ENCODE peak calls at places on chromosomes 2 and 18, in nine cellular contexts. P, E, W, D, O, M, J, Y and N are unnamed samples. For H3K4me1, the result is how much of the 10 kb centered on the place peaks cover.

GRCh38 chr2:104177179-104177578 is 676.7 kb upstream of the POU3F3 start:
- DNase-seq in E (no peak), P (no peak), D (no peak), W (no peak), M (no peak), Y (peak), O (no peak), J (no peak), N (no peak)

GRCh38 chr18:5103693-5104092 is 93.4 kb downstream of the AKAIN1 start:
- DNase-seq in J (no peak), P (no peak), D (no peak), M (no peak), O (no peak), Y (no peak), W (no peak), E (no peak), N (no peak)

GRCh38 chr18:32049393-32050161 is 31.0 kb downstream of the RNF125 start:
- DNase-seq in W (no peak), D (peak), O (no peak), J (no peak), P (peak), Y (peak), M (no peak), E (no peak), N (no peak)

GRCh38 chr2:152375174-152375573 is 40.2 kb downstream of the FMNL2 start:
- DNase-seq in J (no peak), E (no peak), M (no peak), Y (no peak), D (no peak), O (no peak), P (no peak), W (no peak), N (no peak)

GRCh38 chr18:51666717-51667320 is 469.3 kb upstream of the MEX3C start:
- DNase-seq in O (no peak), Y (peak), W (no peak), P (peak), D (peak), J (no peak), M (peak), E (no peak), N (no peak)

GRCh38 chr18:6159426-6159825 is 255.3 kb downstream of the L3MBTL4 start:
- DNase-seq in E (no peak), P (no peak), O (no peak), D (no peak), Y (no peak), M (no peak), J (no peak), W (no peak), N (no peak)

GRCh38 chr2:174835797-174836255 is 71.6 kb upstream of the CHRNA1 start:
- DNase-seq in P (peak), E (no peak), W (peak), M (peak), J (no peak), D (peak), Y (peak), O (no peak), N (no peak)

GRCh38 chr18:43887491-43887890 is 610.2 kb upstream of the SYT4 start:
- DNase-seq in J (no peak), P (no peak), E (no peak), W (no peak), M (no peak), D (no peak), O (peak), Y (no peak), N (no peak)

GRCh38 chr2:40344364-40344763 is 107.5 kb downstream of the SLC8A1 start:
- DNase-seq in Y (no peak), O (no peak), D (no peak), E (no peak), J (no peak), W (peak), M (no peak), P (no peak), N (no peak)

GRCh38 chr18:24536326-24536725 is 75.9 kb downstream of the HRH4 start:
- DNase-seq in Y (no peak), W (no peak), E (no peak), D (no peak), O (no peak), J (no peak), M (no peak), P (no peak), N (no peak)

GRCh38 chr18:72187956-72188355 is 356.2 kb downstream of the CBLN2 start:
- DNase-seq in M (no peak), Y (no peak), P (no peak), D (no peak), W (no peak), E (no peak), J (no peak), O (no peak), N (no peak)

GRCh38 chr2:102639429-102639828 is 20.1 kb downstream of the SLC9A2 start:
- DNase-seq in Y (no peak), M (no peak), D (no peak), W (no peak), O (no peak), E (no peak), P (no peak), J (no peak), N (no peak)

GRCh38 chr2:31354837-31355236 is 59.7 kb downstream of the XDH start:
- DNase-seq in Y (peak), J (peak), P (peak), O (peak), D (peak), W (no peak), E (no peak), M (no peak), N (no peak)

GRCh38 chr2:112168422-112169124 is 30.4 kb downstream of the FBLN7 start:
- DNase-seq in O (peak), W (no peak), Y (no peak), E (no peak), P (no peak), M (no peak), J (no peak), D (peak), N (no peak)

GRCh38 chr2:241081643-241082337 is 20.3 kb downstream of the MTERF4 start:
- DNase-seq in E (no peak), Y (no peak), W (no peak), M (no peak), O (no peak), D (no peak), J (no peak), P (no peak), N (peak)

GRCh38 chr2:73903313-73903712 is 10.5 kb downstream of the ACTG2 start:
- DNase-seq in D (no peak), J (no peak), W (no peak), E (no peak), P (no peak), Y (no peak), O (no peak), M (no peak), N (no peak)

GRCh38 chr2:29110916-29111315 is 4.3 kb upstream of the CLIP4 start:
- DNase-seq in M (no peak), P (peak), D (peak), E (no peak), W (peak), Y (peak), O (no peak), J (peak), N (no peak)

GRCh38 chr2:171810409-171810993 is 83.5 kb downstream of the SLC25A12 start:
- DNase-seq in P (no peak), E (no peak), J (no peak), W (peak), M (no peak), O (no peak), Y (no peak), D (peak), N (no peak)

GRCh38 chr18:2910261-2910660 is 63.5 kb downstream of the EMILIN2 start:
- DNase-seq in E (no peak), M (no peak), Y (no peak), W (no peak), J (no peak), D (no peak), P (no peak), O (no peak), N (peak)

GRCh38 chr2:235766206-235766794 is 272.5 kb downstream of the AGAP1 start:
- DNase-seq in J (peak), W (peak), Y (peak), D (peak), E (peak), M (peak), O (peak), P (peak), N (no peak)

GRCh38 chr18:6886931-6887330 is 157.4 kb downstream of the ARHGAP28 start:
- DNase-seq in P (no peak), D (no peak), M (no peak), J (no peak), E (no peak), W (no peak), O (no peak), Y (no peak), N (no peak)

GRCh38 chr2:147641644-147642043 is 203.2 kb upstream of the ACVR2A start:
- DNase-seq in Y (no peak), J (no peak), O (no peak), P (peak), M (no peak), E (no peak), W (peak), D (peak), N (no peak)

GRCh38 chr2:164692114-164692513 is 70.8 kb upstream of the GRB14 start:
- DNase-seq in D (peak), W (no peak), M (no peak), J (no peak), O (no peak), E (no peak), P (peak), Y (no peak), N (no peak)

GRCh38 chr2:235611756-235612155 is 117.9 kb downstream of the AGAP1 start:
- DNase-seq in J (no peak), O (no peak), P (no peak), D (no peak), E (no peak), W (no peak), Y (no peak), M (no peak), N (no peak)

GRCh38 chr2:236001166-236001828 is 166.9 kb downstream of the GBX2 start:
- DNase-seq in W (no peak), Y (no peak), O (no peak), P (no peak), J (no peak), D (no peak), E (no peak), M (no peak), N (no peak)

GRCh38 chr2:131058905-131059304 is 34.4 kb downstream of the FAM168B start:
- DNase-seq in J (no peak), P (no peak), W (no peak), E (no peak), O (no peak), Y (no peak), D (no peak), M (no peak), N (no peak)

GRCh38 chr18:76613058-76613457 is 118.0 kb upstream of the ZNF516 start:
- DNase-seq in P (no peak), Y (no peak), D (no peak), E (no peak), M (no peak), J (no peak), W (no peak), O (no peak), N (no peak)

GRCh38 chr2:149185942-149186490 is 144.4 kb upstream of the LYPD6 start:
- DNase-seq in Y (no peak), D (peak), E (no peak), O (no peak), M (no peak), J (no peak), W (no peak), P (peak), N (no peak)

GRCh38 chr2:127508621-127509034 is 17.7 kb downstream of the IWS1 start:
- DNase-seq in W (peak), O (no peak), Y (peak), M (no peak), D (peak), P (peak), J (no peak), E (no peak), N (no peak)

GRCh38 chr2:185738679-185739472 is at the start of gene FSIP2:
- DNase-seq in E (peak), J (peak), O (peak), M (peak), Y (peak), D (peak), P (peak), W (peak), N (peak)

GRCh38 chr18:58527116-58528010 is 101.5 kb downstream of the ALPK2 start:
- DNase-seq in W (peak), P (peak), M (no peak), E (no peak), Y (no peak), J (no peak), D (peak), O (no peak), N (no peak)

DNA sequence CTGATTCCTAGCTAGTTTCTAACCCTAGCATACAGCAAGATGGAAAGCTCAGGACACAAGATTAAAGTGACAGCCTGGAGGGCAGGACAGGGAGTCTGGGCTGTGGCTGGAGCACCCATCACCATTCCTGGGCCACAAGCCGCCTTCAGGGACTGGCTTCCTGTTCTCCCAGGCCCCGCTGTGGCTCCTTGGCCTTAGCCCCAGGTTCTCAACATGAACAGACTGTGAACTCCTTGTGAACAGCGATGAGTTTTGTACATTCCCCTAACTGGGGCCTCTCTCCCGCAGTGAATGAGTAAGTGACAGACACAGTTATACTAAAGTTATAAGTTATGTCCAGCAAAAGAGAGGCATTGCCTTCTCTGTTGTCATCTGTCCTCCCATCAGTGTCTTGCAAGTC is 35.9 kb upstream of the SLC14A1 start:
- DNase-seq in W (peak), D (no peak), Y (no peak), J (no peak), O (no peak), P (no peak), M (no peak), E (no peak), N (no peak)
- H3K9ac ChIP-seq in W (peak), D (no peak), Y (no peak), J (peak), O (no peak), P (no peak), M (no peak), E (no peak), N (no peak)

DNA sequence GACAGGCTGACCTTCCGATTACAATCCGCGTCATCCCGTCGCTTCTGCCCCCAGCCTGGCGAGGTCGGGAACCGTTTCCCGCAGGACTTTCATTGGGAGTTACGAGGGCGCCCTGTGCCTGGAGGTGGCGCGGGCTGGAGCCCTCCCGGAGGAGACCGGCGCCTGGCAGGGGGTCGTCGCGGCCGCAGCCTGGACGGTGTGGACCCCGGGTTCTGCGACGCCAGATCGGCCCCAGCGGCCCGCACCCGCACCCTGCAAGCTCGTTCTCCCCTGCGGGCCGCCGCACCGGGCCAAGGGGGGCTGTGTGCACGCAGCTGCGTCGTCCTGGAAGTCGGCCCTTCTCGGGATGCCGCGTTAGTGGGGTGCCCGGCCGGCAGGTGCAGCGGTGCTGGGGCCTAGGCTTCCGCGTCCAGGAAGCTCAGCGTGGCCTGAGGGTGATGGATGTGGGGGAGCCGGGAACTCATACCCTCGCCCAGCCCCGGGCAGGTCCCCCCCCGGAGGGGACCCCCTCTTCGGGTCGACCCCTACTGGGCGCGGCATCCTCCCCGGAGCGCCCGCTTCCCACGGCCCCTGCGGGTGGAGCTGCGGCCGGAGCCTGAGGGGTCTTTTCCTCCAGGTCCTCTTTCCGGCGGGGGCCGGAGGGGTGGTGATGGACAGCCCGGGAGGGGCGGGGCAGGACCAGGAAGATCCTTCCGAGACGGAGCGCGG is 64.0 kb downstream of the LRRFIP1 start:
- DNase-seq in E (peak), O (peak), Y (peak), D (no peak), P (no peak), W (no peak), J (peak), M (peak), N (no peak)
- TF ChIP-seq CTCF in E (no peak), O (no peak), Y (no peak), D (no peak), P (no peak), W (no peak), J (no peak), M (no peak), N (no peak)

GRCh38 chr2:78051480-78051879 is 529.3 kb upstream of the LRRTM4 start:
- DNase-seq in M (no peak), D (no peak), E (no peak), O (no peak), J (no peak), P (no peak), W (no peak), Y (no peak), N (no peak)
- H3K4me1 ChIP-seq in M (under half), D (under half), E (under half), O (under half), J (under half), P (under half), W (under half), Y (under half), N (under half)

DNA sequence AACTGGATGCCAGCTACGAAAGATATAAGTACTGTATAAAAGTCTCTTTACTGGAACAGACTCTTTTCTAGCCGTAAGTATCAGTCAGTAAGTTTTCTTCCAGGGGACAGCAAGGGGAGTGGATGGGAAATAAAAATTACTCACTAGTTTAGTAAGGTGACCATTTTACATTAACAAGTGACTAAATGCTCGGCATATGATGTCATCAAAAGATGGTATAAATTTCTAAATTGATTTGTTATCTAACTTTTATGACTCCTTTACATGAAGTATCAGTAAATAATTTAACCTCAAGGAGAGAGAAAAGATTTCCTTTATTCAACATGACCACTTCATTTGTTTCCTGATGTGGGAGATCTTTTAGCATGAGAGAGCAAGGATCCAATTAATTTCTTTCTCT is 859.0 kb upstream of the LRRTM1 start:
- DNase-seq in M (no peak), P (no peak), O (no peak), Y (no peak), E (no peak), D (no peak), J (no peak), W (no peak), N (no peak)
- H3K9ac ChIP-seq in M (no peak), P (no peak), O (no peak), Y (no peak), E (no peak), D (no peak), J (no peak), W (no peak), N (no peak)